ENCODE peak calls at places on chromosomes 12 and 14, in eight cellular contexts. One of them, this sample, is unnamed.

GRCh38 chr14:25680934-25681333 is 631.0 kb upstream of the STXBP6 start:
- DNase-seq in NCI-H1105 treated with DMSO at 0.1 percent for 48 hours: no peak
- DNase-seq in activated gamma-delta T cell treated with Interleukin-2 at 50 U/mL for 16 hours: no peak
- DNase-seq in choroid plexus epithelial cell: no peak
- DNase-seq in smooth muscle cell of the brain vasculature: no peak
- DNase-seq in activated T-helper 1 cell treated with anti-CD3 and anti-CD28 coated beads, Interleukin-2, amount 50 U/mL, for 16 hours: no peak
- DNase-seq in HCT116: no peak
- DNase-seq in breast epithelium: no peak
- DNase-seq in this sample: no peak

GRCh38 chr14:36105401-36105800 is 71.1 kb downstream of the PTCSC3 start:
- DNase-seq in NCI-H1105 treated with DMSO at 0.1 percent for 48 hours: peak
- DNase-seq in activated gamma-delta T cell treated with Interleukin-2 at 50 U/mL for 16 hours: no peak
- DNase-seq in choroid plexus epithelial cell: no peak
- DNase-seq in smooth muscle cell of the brain vasculature: no peak
- DNase-seq in activated T-helper 1 cell treated with anti-CD3 and anti-CD28 coated beads, Interleukin-2, amount 50 U/mL, for 16 hours: no peak
- DNase-seq in HCT116: peak
- DNase-seq in breast epithelium: no peak
- DNase-seq in this sample: peak

GRCh38 chr14:90061849-90062794 is at the start of gene KCNK13:
- DNase-seq in NCI-H1105 treated with DMSO at 0.1 percent for 48 hours: peak
- DNase-seq in activated gamma-delta T cell treated with Interleukin-2 at 50 U/mL for 16 hours: no peak
- DNase-seq in choroid plexus epithelial cell: no peak
- DNase-seq in smooth muscle cell of the brain vasculature: no peak
- DNase-seq in activated T-helper 1 cell treated with anti-CD3 and anti-CD28 coated beads, Interleukin-2, amount 50 U/mL, for 16 hours: no peak
- DNase-seq in HCT116: no peak
- DNase-seq in breast epithelium: no peak
- DNase-seq in this sample: peak

GRCh38 chr12:74903522-74903921 is 306.1 kb downstream of the KCNC2 start:
- DNase-seq in NCI-H1105 treated with DMSO at 0.1 percent for 48 hours: no peak
- DNase-seq in activated gamma-delta T cell treated with Interleukin-2 at 50 U/mL for 16 hours: no peak
- DNase-seq in choroid plexus epithelial cell: no peak
- DNase-seq in smooth muscle cell of the brain vasculature: no peak
- DNase-seq in activated T-helper 1 cell treated with anti-CD3 and anti-CD28 coated beads, Interleukin-2, amount 50 U/mL, for 16 hours: no peak
- DNase-seq in HCT116: peak
- DNase-seq in breast epithelium: no peak
- DNase-seq in this sample: no peak

GRCh38 chr12:109923038-109923437 is 23.0 kb downstream of the TCHP start:
- DNase-seq in NCI-H1105 treated with DMSO at 0.1 percent for 48 hours: no peak
- DNase-seq in activated gamma-delta T cell treated with Interleukin-2 at 50 U/mL for 16 hours: no peak
- DNase-seq in choroid plexus epithelial cell: no peak
- DNase-seq in smooth muscle cell of the brain vasculature: no peak
- DNase-seq in activated T-helper 1 cell treated with anti-CD3 and anti-CD28 coated beads, Interleukin-2, amount 50 U/mL, for 16 hours: no peak
- DNase-seq in HCT116: no peak
- DNase-seq in breast epithelium: no peak
- DNase-seq in this sample: no peak

GRCh38 chr12:46386360-46386867 is 13.8 kb upstream of the SLC38A2 start:
- DNase-seq in NCI-H1105 treated with DMSO at 0.1 percent for 48 hours: no peak
- DNase-seq in activated gamma-delta T cell treated with Interleukin-2 at 50 U/mL for 16 hours: no peak
- DNase-seq in choroid plexus epithelial cell: peak
- DNase-seq in smooth muscle cell of the brain vasculature: no peak
- DNase-seq in activated T-helper 1 cell treated with anti-CD3 and anti-CD28 coated beads, Interleukin-2, amount 50 U/mL, for 16 hours: no peak
- DNase-seq in HCT116: no peak
- DNase-seq in breast epithelium: no peak
- DNase-seq in this sample: no peak

GRCh38 chr14:53963491-53964227 is 7.0 kb upstream of the BMP4 start:
- DNase-seq in NCI-H1105 treated with DMSO at 0.1 percent for 48 hours: no peak
- DNase-seq in activated gamma-delta T cell treated with Interleukin-2 at 50 U/mL for 16 hours: no peak
- DNase-seq in choroid plexus epithelial cell: no peak
- DNase-seq in smooth muscle cell of the brain vasculature: no peak
- DNase-seq in activated T-helper 1 cell treated with anti-CD3 and anti-CD28 coated beads, Interleukin-2, amount 50 U/mL, for 16 hours: no peak
- DNase-seq in HCT116: no peak
- DNase-seq in breast epithelium: peak
- DNase-seq in this sample: peak

GRCh38 chr14:99360774-99361595 is 89.0 kb upstream of the BCL11B start:
- DNase-seq in NCI-H1105 treated with DMSO at 0.1 percent for 48 hours: no peak
- DNase-seq in activated gamma-delta T cell treated with Interleukin-2 at 50 U/mL for 16 hours: no peak
- DNase-seq in choroid plexus epithelial cell: no peak
- DNase-seq in smooth muscle cell of the brain vasculature: no peak
- DNase-seq in activated T-helper 1 cell treated with anti-CD3 and anti-CD28 coated beads, Interleukin-2, amount 50 U/mL, for 16 hours: no peak
- DNase-seq in HCT116: peak
- DNase-seq in breast epithelium: no peak
- DNase-seq in this sample: no peak

GRCh38 chr12:103431950-103432349 is 63.8 kb downstream of the C12orf42 start:
- DNase-seq in NCI-H1105 treated with DMSO at 0.1 percent for 48 hours: no peak
- DNase-seq in activated gamma-delta T cell treated with Interleukin-2 at 50 U/mL for 16 hours: no peak
- DNase-seq in choroid plexus epithelial cell: no peak
- DNase-seq in smooth muscle cell of the brain vasculature: no peak
- DNase-seq in activated T-helper 1 cell treated with anti-CD3 and anti-CD28 coated beads, Interleukin-2, amount 50 U/mL, for 16 hours: no peak
- DNase-seq in HCT116: no peak
- DNase-seq in breast epithelium: no peak
- DNase-seq in this sample: no peak

GRCh38 chr12:13534645-13535398 is 338.3 kb downstream of the EMP1 start:
- DNase-seq in NCI-H1105 treated with DMSO at 0.1 percent for 48 hours: peak
- DNase-seq in activated gamma-delta T cell treated with Interleukin-2 at 50 U/mL for 16 hours: peak
- DNase-seq in choroid plexus epithelial cell: peak
- DNase-seq in smooth muscle cell of the brain vasculature: peak
- DNase-seq in activated T-helper 1 cell treated with anti-CD3 and anti-CD28 coated beads, Interleukin-2, amount 50 U/mL, for 16 hours: no peak
- DNase-seq in HCT116: peak
- DNase-seq in breast epithelium: no peak
- DNase-seq in this sample: peak

GRCh38 chr12:78680596-78680995 is 184.0 kb upstream of the SYT1 start:
- DNase-seq in NCI-H1105 treated with DMSO at 0.1 percent for 48 hours: no peak
- DNase-seq in activated gamma-delta T cell treated with Interleukin-2 at 50 U/mL for 16 hours: no peak
- DNase-seq in choroid plexus epithelial cell: no peak
- DNase-seq in smooth muscle cell of the brain vasculature: no peak
- DNase-seq in activated T-helper 1 cell treated with anti-CD3 and anti-CD28 coated beads, Interleukin-2, amount 50 U/mL, for 16 hours: no peak
- DNase-seq in HCT116: no peak
- DNase-seq in breast epithelium: no peak
- DNase-seq in this sample: no peak

GRCh38 chr12:130984183-130985058 is 30.7 kb downstream of the ADGRD1 start:
- DNase-seq in NCI-H1105 treated with DMSO at 0.1 percent for 48 hours: no peak
- DNase-seq in activated gamma-delta T cell treated with Interleukin-2 at 50 U/mL for 16 hours: no peak
- DNase-seq in choroid plexus epithelial cell: no peak
- DNase-seq in smooth muscle cell of the brain vasculature: no peak
- DNase-seq in activated T-helper 1 cell treated with anti-CD3 and anti-CD28 coated beads, Interleukin-2, amount 50 U/mL, for 16 hours: no peak
- DNase-seq in HCT116: no peak
- DNase-seq in breast epithelium: no peak
- DNase-seq in this sample: no peak

GRCh38 chr14:26917086-26917485 is 319.3 kb upstream of the NOVA1 start:
- DNase-seq in NCI-H1105 treated with DMSO at 0.1 percent for 48 hours: no peak
- DNase-seq in activated gamma-delta T cell treated with Interleukin-2 at 50 U/mL for 16 hours: no peak
- DNase-seq in choroid plexus epithelial cell: peak
- DNase-seq in smooth muscle cell of the brain vasculature: peak
- DNase-seq in activated T-helper 1 cell treated with anti-CD3 and anti-CD28 coated beads, Interleukin-2, amount 50 U/mL, for 16 hours: no peak
- DNase-seq in HCT116: no peak
- DNase-seq in breast epithelium: no peak
- DNase-seq in this sample: peak

GRCh38 chr14:94671870-94672444 is 59.8 kb downstream of the SERPINA3 start:
- DNase-seq in NCI-H1105 treated with DMSO at 0.1 percent for 48 hours: no peak
- DNase-seq in activated gamma-delta T cell treated with Interleukin-2 at 50 U/mL for 16 hours: no peak
- DNase-seq in choroid plexus epithelial cell: no peak
- DNase-seq in smooth muscle cell of the brain vasculature: no peak
- DNase-seq in activated T-helper 1 cell treated with anti-CD3 and anti-CD28 coated beads, Interleukin-2, amount 50 U/mL, for 16 hours: no peak
- DNase-seq in HCT116: no peak
- DNase-seq in breast epithelium: no peak
- DNase-seq in this sample: no peak

GRCh38 chr12:107655281-107656065 is 30.1 kb upstream of the PWP1 start:
- DNase-seq in NCI-H1105 treated with DMSO at 0.1 percent for 48 hours: no peak
- DNase-seq in activated gamma-delta T cell treated with Interleukin-2 at 50 U/mL for 16 hours: no peak
- DNase-seq in choroid plexus epithelial cell: no peak
- DNase-seq in smooth muscle cell of the brain vasculature: no peak
- DNase-seq in activated T-helper 1 cell treated with anti-CD3 and anti-CD28 coated beads, Interleukin-2, amount 50 U/mL, for 16 hours: no peak
- DNase-seq in HCT116: no peak
- DNase-seq in breast epithelium: no peak
- DNase-seq in this sample: peak

This sample was measured in NCI-H1092 treated with DMSO at 0.1 percent for 48 hours.